ENCODE peak calls at places on chromosomes 12 and 14, in five cellular contexts. R, V, G, S and Y are unnamed samples.

GRCh38 chr14:70265422-70265821 is 76.7 kb upstream of the SLC8A3 start:
- DNase-seq in R (no peak), V (no peak), G (no peak), S (no peak), Y (no peak)

GRCh38 chr12:27330846-27331245 is 1.8 kb upstream of the BMAL2 start:
- DNase-seq in R (no peak), V (no peak), G (no peak), S (peak), Y (no peak)

GRCh38 chr12:104250366-104251125 is 35.0 kb downstream of the TXNRD1 start:
- DNase-seq in R (no peak), V (no peak), G (no peak), S (no peak), Y (no peak)

GRCh38 chr14:65333926-65334687 is 78.4 kb upstream of the FUT8 start:
- DNase-seq in R (no peak), V (no peak), G (peak), S (peak), Y (no peak)

GRCh38 chr12:124608451-124608870 is 41.0 kb upstream of the NCOR2 start:
- DNase-seq in R (no peak), V (no peak), G (peak), S (no peak), Y (no peak)

GRCh38 chr14:69247691-69248440 is 12.1 kb upstream of the GALNT16 start:
- DNase-seq in R (no peak), V (no peak), G (peak), S (peak), Y (no peak)

GRCh38 chr14:39430762-39431415 is 1.3 kb downstream of the FBXO33 start:
- DNase-seq in R (no peak), V (no peak), G (peak), S (no peak), Y (no peak)

GRCh38 chr12:39393179-39393578 is 49.7 kb downstream of the KIF21A start:
- DNase-seq in R (no peak), V (no peak), G (no peak), S (no peak), Y (no peak)

GRCh38 chr14:68349900-68350323 is 443.0 kb downstream of the ZFP36L1 start:
- DNase-seq in R (no peak), V (no peak), G (peak), S (peak), Y (no peak)

GRCh38 chr14:67241416-67242362 is at the start of gene PALS1:
- DNase-seq in R (no peak), V (peak), G (peak), S (peak), Y (no peak)

GRCh38 chr12:613996-614726 is 49.1 kb downstream of the NINJ2 start:
- DNase-seq in R (no peak), V (no peak), G (peak), S (peak), Y (no peak)

DNA sequence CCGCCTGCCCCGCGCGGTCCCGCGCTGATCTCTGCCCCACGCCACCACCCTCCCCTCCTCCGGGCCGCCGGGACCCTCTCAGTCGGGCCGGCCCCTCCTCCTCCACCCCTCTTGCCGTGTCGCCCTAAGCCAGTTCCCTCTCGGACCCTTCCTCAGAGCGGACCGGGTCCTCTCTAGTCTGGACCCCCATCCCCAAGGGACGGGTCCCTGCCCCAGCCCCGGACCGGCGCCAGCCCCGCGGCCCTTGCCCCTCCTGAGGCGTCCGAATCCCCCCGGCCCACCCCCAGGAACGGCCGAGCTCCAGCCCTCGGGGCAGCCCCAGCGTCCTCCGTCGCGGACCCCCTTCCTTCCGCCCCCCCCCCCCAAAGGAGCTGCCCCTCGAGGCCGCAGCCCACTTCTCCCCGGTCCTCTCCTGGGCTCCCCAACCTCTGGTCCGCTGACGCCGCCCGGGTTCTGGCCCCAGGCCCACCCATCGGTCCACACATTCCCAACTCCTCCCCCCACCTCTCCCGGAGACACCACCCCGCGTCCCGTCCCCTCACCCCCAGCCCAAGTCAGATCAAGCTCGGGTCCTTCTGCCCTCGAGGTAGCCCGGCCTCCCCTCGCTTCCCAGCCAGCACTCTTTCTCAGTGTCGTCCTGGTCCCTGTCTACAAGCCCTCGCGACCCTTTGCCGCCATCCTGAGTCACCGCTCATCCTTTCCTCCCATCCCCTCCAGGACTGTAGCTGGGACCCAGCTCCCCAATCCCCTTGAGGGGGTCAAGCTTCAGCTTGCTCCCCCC is 690 bp downstream of the PPP4R4 start:
- DNase-seq in R (no peak), V (no peak), G (no peak), S (no peak), Y (no peak)
- H3K4me3 ChIP-seq in R (peak), V (peak), G (peak), S (peak), Y (peak)

DNA sequence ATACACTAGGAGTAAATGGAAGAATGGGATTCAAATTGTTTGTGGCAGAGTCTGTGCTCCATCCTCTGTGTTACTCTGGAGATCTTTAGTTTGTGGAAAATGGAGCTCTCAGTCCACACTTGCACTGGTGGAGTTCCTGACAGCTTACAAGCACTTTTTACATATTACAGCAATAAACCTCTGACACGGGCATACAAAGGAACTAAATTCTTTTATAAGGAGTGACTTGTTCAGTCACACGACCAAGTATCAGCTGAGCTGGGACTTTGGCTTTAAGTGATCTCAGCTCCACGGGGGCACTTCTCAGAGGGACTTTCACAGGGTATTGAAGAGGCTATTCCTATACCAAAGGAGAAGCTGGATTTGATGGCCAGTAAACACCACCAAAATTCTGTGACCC is 417.4 kb downstream of the LRIG3 start:
- DNase-seq in R (no peak), V (no peak), G (no peak), S (no peak), Y (no peak)
- H3K4me3 ChIP-seq in R (no peak), V (no peak), G (no peak), S (no peak), Y (no peak)

GRCh38 chr14:81289516-81289915 is 68.8 kb upstream of the GTF2A1 start:
- DNase-seq in R (no peak), V (no peak), G (no peak), S (no peak), Y (no peak)

GRCh38 chr14:81285250-81285649 is 64.5 kb upstream of the GTF2A1 start:
- DNase-seq in R (no peak), V (no peak), G (no peak), S (no peak), Y (no peak)

GRCh38 chr14:81281317-81281716 is 60.6 kb upstream of the GTF2A1 start:
- DNase-seq in R (no peak), V (no peak), G (no peak), S (no peak), Y (no peak)

GRCh38 chr14:81286574-81287370 is 66.0 kb upstream of the GTF2A1 start:
- DNase-seq in R (no peak), V (no peak), G (no peak), S (no peak), Y (no peak)
- H3K4me3 ChIP-seq in R (no peak), V (no peak), G (no peak), S (no peak), Y (no peak)

GRCh38 chr14:102928412-102929348 is 6.2 kb downstream of the AMN start:
- DNase-seq in R (no peak), V (peak), G (no peak), S (peak), Y (no peak)

GRCh38 chr14:102930753-102931579 is 8.5 kb downstream of the AMN start:
- DNase-seq in R (no peak), V (no peak), G (peak), S (peak), Y (no peak)

GRCh38 chr14:102930138-102930752 is 7.8 kb downstream of the AMN start:
- DNase-seq in R (no peak), V (no peak), G (no peak), S (no peak), Y (no peak)

GRCh38 chr14:102927878-102928411 is 5.5 kb downstream of the AMN start:
- DNase-seq in R (no peak), V (no peak), G (no peak), S (no peak), Y (no peak)

GRCh38 chr14:102929349-102930137 is 7.1 kb downstream of the AMN start:
- DNase-seq in R (no peak), V (no peak), G (no peak), S (no peak), Y (no peak)
- H3K4me3 ChIP-seq in R (no peak), V (peak), G (no peak), S (no peak), Y (peak)

DNA sequence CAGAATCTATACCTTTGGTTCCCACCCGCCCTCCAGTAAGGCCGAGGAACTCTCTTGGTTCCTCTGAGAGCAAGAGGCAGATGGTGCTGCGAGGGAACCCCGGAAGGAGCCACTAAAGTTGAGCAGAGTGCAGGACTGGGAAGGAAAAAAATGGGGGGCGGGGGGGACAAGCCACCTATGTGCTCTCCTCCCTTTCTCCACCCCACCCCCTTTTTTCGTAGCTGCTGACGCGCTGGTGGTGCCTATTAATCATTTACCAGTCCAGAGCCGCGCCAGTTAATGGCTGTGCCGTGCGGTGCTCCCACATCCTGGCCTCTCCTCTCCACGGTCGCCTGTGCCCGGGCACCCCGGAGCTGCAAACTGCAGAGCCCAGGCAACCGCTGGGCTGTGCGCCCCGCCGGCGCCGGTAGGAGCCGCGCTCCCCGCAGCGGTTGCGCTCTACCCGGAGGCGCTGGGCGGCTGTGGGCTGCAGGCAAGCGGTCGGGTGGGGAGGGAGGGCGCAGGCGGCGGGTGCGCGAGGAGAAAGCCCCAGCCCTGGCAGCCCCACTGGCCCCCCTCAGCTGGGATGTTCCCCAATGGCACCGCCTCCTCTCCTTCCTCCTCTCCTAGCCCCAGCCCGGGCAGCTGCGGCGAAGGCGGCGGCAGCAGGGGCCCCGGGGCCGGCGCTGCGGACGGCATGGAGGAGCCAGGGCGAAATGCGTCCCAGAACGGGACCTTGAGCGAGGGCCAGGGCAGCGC is 1.3 kb downstream of the SSTR1 start:
- DNase-seq in R (no peak), V (no peak), G (peak), S (peak), Y (no peak)
- H3K4me3 ChIP-seq in R (no peak), V (peak), G (peak), S (peak), Y (peak)